ENCODE peak calls at places on chromosomes 1 and 21, in four cellular contexts. X, J, U and N are unnamed samples.

GRCh38 chr1:214439352-214440119 is 111.9 kb downstream of the PTPN14 start:
- DNase-seq in X (peak), J (no peak), U (no peak), N (peak)

GRCh38 chr1:219518168-219518905 is 94.6 kb downstream of the ZC3H11B start:
- DNase-seq in X (peak), J (peak), U (peak), N (no peak)

GRCh38 chr1:194535369-194535768 is 1349.0 kb upstream of the B3GALT2 start:
- DNase-seq in X (no peak), J (peak), U (no peak), N (peak)

GRCh38 chr1:116586741-116587143 is 15.9 kb upstream of the CD58 start:
- DNase-seq in X (no peak), J (peak), U (no peak), N (no peak)

GRCh38 chr1:156815307-156815826 is 1.3 kb downstream of the SH2D2A start:
- DNase-seq in X (peak), J (peak), U (peak), N (peak)

GRCh38 chr1:7929637-7930036 is 11.0 kb downstream of the TNFRSF9 start:
- DNase-seq in X (no peak), J (no peak), U (no peak), N (no peak)

GRCh38 chr1:246333855-246334254 is 173.2 kb downstream of the SMYD3 start:
- DNase-seq in X (no peak), J (no peak), U (no peak), N (no peak)

GRCh38 chr1:230798491-230798890 is 51.3 kb downstream of the CAPN9 start:
- DNase-seq in X (no peak), J (no peak), U (no peak), N (no peak)

GRCh38 chr1:111706921-111707320 is 32.3 kb downstream of the INKA2 start:
- DNase-seq in X (peak), J (no peak), U (no peak), N (no peak)

GRCh38 chr1:242477944-242478343 is 46.6 kb downstream of the PLD5 start:
- DNase-seq in X (no peak), J (peak), U (no peak), N (no peak)

GRCh38 chr1:228283476-228284147 is 75.8 kb downstream of the OBSCN start:
- DNase-seq in X (no peak), J (no peak), U (no peak), N (no peak)

GRCh38 chr1:170063109-170063826 is 11.2 kb downstream of the KIFAP3 start:
- DNase-seq in X (peak), J (no peak), U (no peak), N (peak)

GRCh38 chr21:17613242-17613676 is 558 bp upstream of the BTG3 start:
- DNase-seq in X (no peak), J (no peak), U (no peak), N (no peak)

GRCh38 chr1:58515794-58516401 is 30.6 kb downstream of the OMA1 start:
- DNase-seq in X (peak), J (peak), U (peak), N (peak)

GRCh38 chr1:196372896-196373536 is 235.2 kb downstream of the KCNT2 start:
- DNase-seq in X (peak), J (peak), U (peak), N (peak)

GRCh38 chr1:109104364-109105151 is 9.4 kb upstream of the ELAPOR1 start:
- DNase-seq in X (peak), J (no peak), U (no peak), N (no peak)

GRCh38 chr1:89581859-89582258 is 51.1 kb upstream of the LRRC8C start:
- DNase-seq in X (no peak), J (no peak), U (no peak), N (no peak)

GRCh38 chr1:86833461-86834215 is 80.3 kb downstream of the SELENOF start:
- DNase-seq in X (peak), J (peak), U (peak), N (peak)

GRCh38 chr1:85448358-85448757 is 16.6 kb downstream of the DDAH1 start:
- DNase-seq in X (peak), J (no peak), U (no peak), N (no peak)

GRCh38 chr1:241641748-241642592 is 1.8 kb upstream of the CHML start:
- DNase-seq in X (peak), J (no peak), U (peak), N (no peak)

GRCh38 chr21:25636727-25637126 is 2.3 kb upstream of the JAM2 start:
- DNase-seq in X (peak), J (no peak), U (no peak), N (no peak)

GRCh38 chr21:41562101-41563000 is 54.4 kb upstream of the TMPRSS2 start:
- DNase-seq in X (no peak), J (no peak), U (no peak), N (no peak)

GRCh38 chr1:168441745-168442144 is 102.1 kb downstream of the XCL2 start:
- DNase-seq in X (peak), J (no peak), U (no peak), N (no peak)

GRCh38 chr1:217462159-217462558 is 168.7 kb downstream of the GPATCH2 start:
- DNase-seq in X (peak), J (no peak), U (no peak), N (no peak)

GRCh38 chr1:2583871-2584341 is 2.7 kb upstream of the PRXL2B start:
- DNase-seq in X (peak), J (no peak), U (no peak), N (no peak)

GRCh38 chr1:207811920-207812720 is 60.3 kb downstream of the CD46 start:
- DNase-seq in X (peak), J (peak), U (peak), N (peak)

GRCh38 chr1:14840374-14840773 is 241.9 kb downstream of the KAZN start:
- DNase-seq in X (no peak), J (no peak), U (no peak), N (peak)

GRCh38 chr1:194512957-194513356 is 1326.5 kb upstream of the B3GALT2 start:
- DNase-seq in X (peak), J (no peak), U (no peak), N (no peak)

GRCh38 chr21:13368200-13368599 is 241.4 kb upstream of the POTED start:
- DNase-seq in X (no peak), J (no peak), U (no peak), N (no peak)

GRCh38 chr1:156675271-156675708 is 1.9 kb downstream of the NES start:
- DNase-seq in X (no peak), J (peak), U (no peak), N (no peak)

GRCh38 chr1:52552236-52552504 is 722 bp downstream of the TUT4 start:
- DNase-seq in X (peak), J (peak), U (peak), N (peak)

GRCh38 chr1:58358311-58358710 is 188.2 kb downstream of the OMA1 start:
- DNase-seq in X (peak), J (no peak), U (peak), N (no peak)

GRCh38 chr21:34693192-34693810 is 24.5 kb downstream of the CLIC6 start:
- DNase-seq in X (peak), J (peak), U (peak), N (peak)

GRCh38 chr1:68974447-68974846 is 477.6 kb upstream of the DEPDC1 start:
- DNase-seq in X (no peak), J (no peak), U (no peak), N (no peak)

GRCh38 chr1:197917813-197918646 is 858 bp downstream of the LHX9 start:
- DNase-seq in X (no peak), J (peak), U (no peak), N (no peak)
- TF ChIP-seq RCOR1 in X (no peak), J (no peak), U (no peak), N (no peak)

DNA sequence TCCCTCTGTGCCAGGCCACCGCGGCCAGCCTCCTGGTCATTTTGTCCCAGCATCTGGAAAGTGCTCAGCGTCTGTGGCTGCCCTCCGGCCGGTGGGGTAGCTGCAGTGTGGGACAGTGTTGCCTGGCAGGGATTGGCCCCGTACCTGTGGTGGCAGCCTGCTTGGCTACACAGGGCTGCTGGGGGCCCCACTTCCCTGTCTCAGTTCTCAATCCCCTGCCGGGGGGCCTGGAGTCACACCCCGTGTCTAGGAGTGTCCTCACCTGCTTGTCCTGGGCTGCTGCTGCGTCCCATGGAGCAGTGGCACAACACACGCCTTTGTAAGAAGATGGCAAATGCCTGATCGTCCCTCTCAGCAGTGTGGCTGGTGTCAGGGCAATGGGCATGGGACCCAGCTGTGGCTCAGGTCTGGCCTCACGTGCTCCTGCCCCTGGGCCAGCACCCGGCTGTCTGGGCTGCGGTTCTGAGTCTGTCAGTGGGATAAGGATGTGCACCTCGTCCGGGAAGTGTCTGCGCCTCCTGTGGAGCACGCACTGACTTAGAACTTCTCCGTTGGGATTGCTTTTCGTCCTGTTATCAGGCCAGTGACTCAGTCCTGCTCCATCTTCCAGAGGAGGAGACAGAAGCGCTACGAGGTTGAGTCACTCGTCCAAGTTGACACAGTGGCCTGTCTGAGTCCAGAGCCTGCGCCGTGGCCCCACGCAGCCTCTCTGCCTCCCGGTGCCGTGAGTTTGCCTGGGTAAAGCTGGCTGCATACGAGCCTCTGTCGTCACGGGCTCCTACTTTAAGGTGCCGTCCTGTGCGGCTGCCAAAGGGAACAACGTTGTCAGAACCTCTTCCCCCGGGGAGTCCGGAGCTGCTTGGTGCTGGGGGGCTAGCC is 41.0 kb downstream of the CRYAA start:
- DNase-seq in X (peak), J (peak), U (peak), N (no peak)
- TF ChIP-seq RCOR1 in X (no peak), J (no peak), U (no peak), N (no peak)

DNA sequence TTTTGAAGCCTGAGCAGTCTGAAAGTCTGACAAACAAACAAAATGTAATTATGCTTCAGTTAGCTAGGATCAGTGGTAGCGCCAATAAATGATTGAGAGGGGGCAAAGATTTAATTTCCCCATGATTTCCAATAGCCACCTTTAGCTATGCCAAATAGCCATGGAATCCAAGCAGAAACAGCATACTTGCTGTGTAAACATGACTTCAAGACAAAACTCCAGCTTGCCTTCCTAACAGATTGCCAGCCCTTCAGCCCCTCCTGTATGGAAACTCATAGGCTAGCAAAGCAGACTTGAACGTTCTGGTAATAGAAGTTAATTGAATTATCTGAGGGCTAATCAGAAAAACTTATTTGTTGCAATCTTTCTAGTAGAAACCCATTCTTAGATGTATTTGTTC is 25.6 kb upstream of the SLC30A1 start:
- DNase-seq in X (no peak), J (no peak), U (no peak), N (no peak)
- TF ChIP-seq RCOR1 in X (no peak), J (no peak), U (no peak), N (no peak)

GRCh38 chr1:206029484-206029883 is 5.8 kb upstream of the CTSE start:
- DNase-seq in X (peak), J (no peak), U (no peak), N (no peak)
- TF ChIP-seq RCOR1 in X (no peak), J (no peak), U (no peak), N (no peak)

GRCh38 chr1:119375366-119375765 is 6.8 kb downstream of the HAO2 start:
- DNase-seq in X (no peak), J (no peak), U (no peak), N (no peak)
- TF ChIP-seq RCOR1 in X (no peak), J (no peak), U (no peak), N (no peak)

DNA sequence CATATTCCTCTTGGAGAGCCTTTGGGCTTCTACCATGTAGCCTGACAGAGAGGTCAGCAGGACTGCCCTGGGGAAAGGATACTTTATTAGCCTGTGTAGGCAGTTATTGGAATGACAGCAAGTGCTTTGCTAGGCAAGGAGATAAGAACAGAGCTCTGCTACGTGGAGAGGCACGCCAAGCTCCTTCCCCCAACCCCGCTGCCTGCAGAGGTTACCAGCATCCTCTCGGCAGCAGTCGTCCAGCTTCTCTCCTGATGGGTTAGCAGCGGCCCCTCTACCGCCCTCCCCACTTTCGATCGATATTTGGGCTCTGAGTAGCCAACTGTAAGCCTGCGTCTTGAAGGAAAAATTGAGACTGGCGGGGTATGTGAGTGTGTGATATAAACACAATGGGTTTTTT is 122.3 kb downstream of the DHRS3 start:
- DNase-seq in X (no peak), J (peak), U (no peak), N (peak)
- TF ChIP-seq RCOR1 in X (no peak), J (no peak), U (no peak), N (no peak)

DNA sequence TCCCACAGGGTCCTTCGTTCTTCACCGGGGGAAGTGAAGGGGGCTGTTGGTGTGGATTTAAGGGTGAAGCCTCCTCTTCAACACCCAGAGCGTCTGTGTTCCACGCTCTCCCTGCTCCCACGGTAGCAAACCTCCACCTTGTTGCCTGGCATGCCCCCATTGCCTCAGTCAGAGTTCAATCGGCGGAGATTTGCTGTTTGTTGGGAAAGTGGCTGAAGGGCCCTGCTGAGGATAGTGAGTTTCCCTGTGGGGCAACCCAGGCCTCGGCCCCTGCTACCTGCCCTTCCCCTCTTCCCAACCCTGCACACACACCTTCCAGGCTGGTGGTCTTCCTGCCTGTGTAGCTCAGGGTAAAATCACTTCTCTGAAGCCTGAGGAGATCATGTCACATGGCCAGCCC is 60.5 kb downstream of the TOR1AIP2 start:
- DNase-seq in X (no peak), J (no peak), U (no peak), N (no peak)
- TF ChIP-seq RCOR1 in X (no peak), J (no peak), U (no peak), N (no peak)

DNA sequence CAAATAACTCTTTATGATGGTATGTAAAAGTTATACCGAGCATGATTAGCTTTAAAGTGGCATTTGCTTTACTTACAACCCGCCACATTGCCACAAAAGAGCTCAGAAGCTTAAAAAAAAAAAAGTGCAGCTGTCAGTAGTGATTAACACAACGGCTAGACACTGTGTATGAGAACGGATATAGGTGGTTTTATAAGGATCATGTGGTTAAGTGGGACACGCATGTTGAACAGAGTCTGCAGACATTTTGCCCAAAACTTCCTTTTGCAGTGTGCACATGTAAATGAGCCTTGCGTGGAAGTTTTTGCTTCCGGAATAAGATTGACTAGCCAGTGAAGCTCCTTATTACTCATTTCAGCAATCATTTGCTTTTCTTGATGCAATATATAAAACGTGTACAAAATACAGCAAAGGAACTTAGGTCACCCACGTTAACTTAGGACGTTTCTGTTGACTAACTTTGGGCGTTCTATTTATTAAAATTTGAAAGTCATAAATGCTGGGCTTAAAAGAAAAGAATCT is 58.7 kb upstream of the RGS1 start:
- DNase-seq in X (no peak), J (no peak), U (no peak), N (no peak)
- TF ChIP-seq RCOR1 in X (no peak), J (no peak), U (no peak), N (no peak)

GRCh38 chr21:29104239-29104708 is 26.2 kb upstream of the MAP3K7CL start:
- DNase-seq in X (peak), J (no peak), U (no peak), N (no peak)
- TF ChIP-seq RCOR1 in X (no peak), J (no peak), U (no peak), N (no peak)

GRCh38 chr1:77014396-77014795 is 147.1 kb downstream of the ST6GALNAC5 start:
- DNase-seq in X (no peak), J (no peak), U (no peak), N (no peak)
- TF ChIP-seq RCOR1 in X (no peak), J (no peak), U (no peak), N (no peak)